ENCODE peak calls at places on chromosomes 2 and 18, in five cellular contexts. One of them, this sample, is unnamed.
A peak's percentile ranks its signal among the peaks of the same experiment; 100 is the strongest.

GRCh38 chr2:75491129-75491753 is 69.5 kb downstream of the EVA1A start:
- DNase-seq in A549: no peak
- DNase-seq in left ventricle myocardium inferior: no peak
- DNase-seq in PC-3: no peak
- DNase-seq in substantia nigra: no peak
- DNase-seq in this sample: no peak

GRCh38 chr2:189076572-189076971 is 102.4 kb downstream of the COL3A1 start:
- DNase-seq in PC-3: peak; percentile 12
- DNase-seq in A549: no peak
- DNase-seq in substantia nigra: no peak
- DNase-seq in left ventricle myocardium inferior: peak; percentile 17
- DNase-seq in this sample: no peak

GRCh38 chr2:224343226-224343625 is 58.7 kb downstream of the FAM124B start:
- DNase-seq in A549: no peak
- DNase-seq in left ventricle myocardium inferior: no peak
- DNase-seq in substantia nigra: no peak
- DNase-seq in PC-3: no peak
- DNase-seq in this sample: no peak

GRCh38 chr2:130756721-130757195 is 1.4 kb downstream of the AMER3 start:
- DNase-seq in left ventricle myocardium inferior: no peak
- DNase-seq in substantia nigra: no peak
- DNase-seq in PC-3: no peak
- DNase-seq in A549: no peak
- DNase-seq in this sample: no peak

GRCh38 chr2:96898636-96899035 is 28.8 kb upstream of the SEMA4C start:
- DNase-seq in PC-3: no peak
- DNase-seq in left ventricle myocardium inferior: no peak
- DNase-seq in substantia nigra: no peak
- DNase-seq in A549: no peak
- DNase-seq in this sample: no peak

GRCh38 chr2:49973917-49974368 is 819.6 kb upstream of the FSHR start:
- DNase-seq in A549: peak; percentile 64
- DNase-seq in left ventricle myocardium inferior: peak; percentile 64
- DNase-seq in PC-3: no peak
- DNase-seq in substantia nigra: peak; percentile 88
- DNase-seq in this sample: peak; percentile 80

GRCh38 chr2:207352978-207353377 is 176.8 kb upstream of the CREB1 start:
- DNase-seq in substantia nigra: peak; percentile 5
- DNase-seq in PC-3: no peak
- DNase-seq in left ventricle myocardium inferior: no peak
- DNase-seq in A549: no peak
- DNase-seq in this sample: peak; percentile 3

GRCh38 chr2:177024760-177025159 is 187.8 kb upstream of the HNRNPA3 start:
- DNase-seq in left ventricle myocardium inferior: no peak
- DNase-seq in A549: no peak
- DNase-seq in substantia nigra: no peak
- DNase-seq in PC-3: no peak
- DNase-seq in this sample: no peak

GRCh38 chr18:1585881-1586488 is 681.3 kb downstream of the ADCYAP1 start:
- DNase-seq in substantia nigra: no peak
- DNase-seq in PC-3: peak; percentile 69
- DNase-seq in left ventricle myocardium inferior: no peak
- DNase-seq in A549: peak; percentile 13
- DNase-seq in this sample: no peak

DNA sequence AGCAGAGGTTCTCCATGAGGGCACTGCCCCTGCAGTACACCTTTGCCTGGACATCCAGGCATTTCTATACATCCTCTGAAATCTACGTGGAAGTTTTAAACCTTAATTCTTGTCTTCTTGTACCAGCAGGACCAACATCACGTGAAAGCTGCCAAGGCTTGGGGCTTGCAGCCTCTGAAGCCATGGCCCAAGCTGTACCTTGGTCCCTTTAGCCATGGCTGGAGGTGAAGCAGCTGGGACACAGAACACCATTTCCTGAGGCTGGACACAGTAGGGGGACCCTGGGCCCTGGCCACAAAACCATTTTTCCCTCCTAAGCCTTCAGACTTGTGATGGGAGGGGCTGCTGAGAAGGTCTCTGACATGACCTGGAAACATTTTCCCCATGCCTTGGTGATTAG is 32.8 kb upstream of the CCDC141 start:
- DNase-seq in PC-3: no peak
- DNase-seq in A549: no peak
- DNase-seq in left ventricle myocardium inferior: no peak
- DNase-seq in substantia nigra: no peak
- DNase-seq in this sample: no peak
- H3K27ac ChIP-seq in PC-3: no peak overlapping the region
- H3K27ac ChIP-seq in A549: no peak overlapping the region
- H3K27ac ChIP-seq in left ventricle myocardium inferior: no peak overlapping the region
- H3K27ac ChIP-seq in substantia nigra: no peak overlapping the region
- H3K27ac ChIP-seq in this sample: no peak overlapping the region

DNA sequence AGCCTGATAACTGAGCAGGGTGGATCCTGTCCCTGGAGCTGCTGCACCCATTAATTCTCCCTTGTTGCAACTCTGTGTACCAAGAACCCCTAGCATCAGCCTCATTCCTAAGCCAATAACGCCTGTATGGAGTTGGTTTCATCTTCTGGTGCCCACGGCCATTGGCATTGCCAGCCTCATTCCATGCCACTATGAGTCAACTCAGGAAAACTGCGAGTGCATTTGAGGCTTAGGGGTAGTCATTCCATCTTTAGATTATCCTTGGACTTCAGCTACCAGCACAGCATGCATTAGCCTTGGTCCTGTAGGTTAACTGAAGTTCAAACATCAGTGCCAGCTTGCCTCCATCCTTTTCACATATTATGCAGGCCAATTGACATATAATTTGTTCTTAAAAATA is 1.4 kb upstream of the TRIM54 start:
- DNase-seq in left ventricle myocardium inferior: no peak
- DNase-seq in substantia nigra: no peak
- DNase-seq in PC-3: no peak
- DNase-seq in A549: no peak
- DNase-seq in this sample: no peak
- H3K27ac ChIP-seq in left ventricle myocardium inferior: peak overlapping the region; percentile 93
- H3K27ac ChIP-seq in substantia nigra: no peak overlapping the region
- H3K27ac ChIP-seq in PC-3: no peak overlapping the region
- H3K27ac ChIP-seq in A549: no peak overlapping the region
- H3K27ac ChIP-seq in this sample: no peak overlapping the region

DNA sequence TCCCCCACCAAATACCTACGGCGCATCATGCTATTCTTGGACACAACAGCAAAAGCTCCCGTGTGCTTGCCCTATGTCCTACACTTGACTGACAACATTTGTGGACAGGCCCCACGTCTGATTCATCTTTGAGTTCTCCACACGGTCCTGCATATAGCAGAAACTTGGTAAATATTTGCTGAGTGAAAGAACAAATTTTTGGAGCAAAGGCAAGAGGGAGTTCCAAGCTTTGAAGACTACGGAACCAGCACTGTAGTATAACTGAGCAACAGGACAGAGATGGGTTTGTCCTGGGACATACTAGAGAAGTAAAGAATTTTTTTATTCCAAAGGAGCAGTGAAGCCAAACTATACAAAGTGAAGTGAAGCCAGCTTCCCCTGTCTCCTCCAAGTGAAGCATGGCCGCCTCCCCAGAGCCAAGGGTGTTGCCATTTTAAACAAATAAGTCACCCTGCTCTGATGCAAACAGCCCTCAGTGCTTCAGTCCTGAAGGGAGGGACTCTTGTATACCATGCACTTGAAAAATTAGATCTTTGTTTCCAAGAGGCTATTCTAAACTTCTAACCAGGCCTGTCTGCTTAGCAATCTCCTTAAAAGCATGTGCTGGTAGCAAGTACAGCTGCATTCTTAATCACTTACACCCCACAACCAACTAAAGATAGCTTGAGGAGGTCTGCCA is 35.9 kb downstream of the SPRED2 start:
- DNase-seq in PC-3: peak; percentile 84
- DNase-seq in A549: peak; percentile 52
- DNase-seq in substantia nigra: no peak
- DNase-seq in left ventricle myocardium inferior: no peak
- DNase-seq in this sample: no peak
- H3K27ac ChIP-seq in PC-3: peak overlapping the region; percentile 94
- H3K27ac ChIP-seq in A549: peak overlapping the region; percentile 51
- H3K27ac ChIP-seq in substantia nigra: no peak overlapping the region
- H3K27ac ChIP-seq in left ventricle myocardium inferior: peak overlapping the region; percentile 1
- H3K27ac ChIP-seq in this sample: no peak overlapping the region

GRCh38 chr2:62852254-62852653 is 146.7 kb downstream of the EHBP1 start:
- DNase-seq in A549: no peak
- DNase-seq in left ventricle myocardium inferior: no peak
- DNase-seq in PC-3: no peak
- DNase-seq in substantia nigra: no peak
- DNase-seq in this sample: no peak
- H3K27ac ChIP-seq in A549: no peak overlapping the region
- H3K27ac ChIP-seq in left ventricle myocardium inferior: no peak overlapping the region
- H3K27ac ChIP-seq in PC-3: no peak overlapping the region
- H3K27ac ChIP-seq in substantia nigra: no peak overlapping the region
- H3K27ac ChIP-seq in this sample: no peak overlapping the region

DNA sequence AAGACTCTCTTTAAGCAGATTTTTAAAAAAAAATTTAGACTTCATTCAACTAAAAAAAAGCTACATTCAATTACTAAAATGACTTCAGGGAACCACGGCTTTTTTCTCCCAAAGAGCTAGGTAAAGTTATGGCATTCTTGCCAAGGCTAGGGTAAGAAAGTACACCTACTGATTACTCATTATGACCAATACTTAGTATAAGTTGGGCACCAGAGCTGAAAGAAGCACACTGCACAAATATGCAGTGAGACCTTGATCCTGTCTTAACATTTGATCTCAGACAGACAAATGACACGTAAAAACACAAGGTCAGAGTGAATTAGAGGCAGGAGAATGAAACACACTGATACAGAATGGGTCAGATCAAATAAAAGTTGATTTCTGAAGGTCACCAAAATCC is 88.7 kb downstream of the THADA start:
- DNase-seq in A549: no peak
- DNase-seq in left ventricle myocardium inferior: no peak
- DNase-seq in substantia nigra: no peak
- DNase-seq in PC-3: peak; percentile 72
- DNase-seq in this sample: no peak
- H3K27ac ChIP-seq in A549: no peak overlapping the region
- H3K27ac ChIP-seq in left ventricle myocardium inferior: no peak overlapping the region
- H3K27ac ChIP-seq in substantia nigra: no peak overlapping the region
- H3K27ac ChIP-seq in PC-3: no peak overlapping the region
- H3K27ac ChIP-seq in this sample: no peak overlapping the region

GRCh38 chr2:20626698-20627471 is 24.0 kb downstream of the HS1BP3 start:
- DNase-seq in substantia nigra: no peak
- DNase-seq in left ventricle myocardium inferior: peak; percentile 15
- DNase-seq in A549: no peak
- DNase-seq in PC-3: no peak
- DNase-seq in this sample: no peak
- H3K27ac ChIP-seq in substantia nigra: peak overlapping the region; percentile 70
- H3K27ac ChIP-seq in left ventricle myocardium inferior: peak overlapping the region; percentile 95
- H3K27ac ChIP-seq in A549: no peak overlapping the region
- H3K27ac ChIP-seq in PC-3: no peak overlapping the region
- H3K27ac ChIP-seq in this sample: peak overlapping the region; percentile 76

GRCh38 chr2:20612835-20613341 is 38.0 kb downstream of the HS1BP3 start:
- DNase-seq in substantia nigra: no peak
- DNase-seq in left ventricle myocardium inferior: no peak
- DNase-seq in A549: no peak
- DNase-seq in PC-3: no peak
- DNase-seq in this sample: no peak

GRCh38 chr2:20615046-20615465 is 35.8 kb downstream of the HS1BP3 start:
- DNase-seq in PC-3: no peak
- DNase-seq in A549: no peak
- DNase-seq in substantia nigra: no peak
- DNase-seq in left ventricle myocardium inferior: peak; percentile 14
- DNase-seq in this sample: no peak

GRCh38 chr2:20615466-20616241 is 35.2 kb downstream of the HS1BP3 start:
- DNase-seq in A549: no peak
- DNase-seq in substantia nigra: no peak
- DNase-seq in left ventricle myocardium inferior: peak; percentile 68
- DNase-seq in PC-3: no peak
- DNase-seq in this sample: no peak

GRCh38 chr2:20613342-20613916 is 37.5 kb downstream of the HS1BP3 start:
- DNase-seq in substantia nigra: no peak
- DNase-seq in PC-3: no peak
- DNase-seq in left ventricle myocardium inferior: peak; percentile 12
- DNase-seq in A549: no peak
- DNase-seq in this sample: no peak

DNA sequence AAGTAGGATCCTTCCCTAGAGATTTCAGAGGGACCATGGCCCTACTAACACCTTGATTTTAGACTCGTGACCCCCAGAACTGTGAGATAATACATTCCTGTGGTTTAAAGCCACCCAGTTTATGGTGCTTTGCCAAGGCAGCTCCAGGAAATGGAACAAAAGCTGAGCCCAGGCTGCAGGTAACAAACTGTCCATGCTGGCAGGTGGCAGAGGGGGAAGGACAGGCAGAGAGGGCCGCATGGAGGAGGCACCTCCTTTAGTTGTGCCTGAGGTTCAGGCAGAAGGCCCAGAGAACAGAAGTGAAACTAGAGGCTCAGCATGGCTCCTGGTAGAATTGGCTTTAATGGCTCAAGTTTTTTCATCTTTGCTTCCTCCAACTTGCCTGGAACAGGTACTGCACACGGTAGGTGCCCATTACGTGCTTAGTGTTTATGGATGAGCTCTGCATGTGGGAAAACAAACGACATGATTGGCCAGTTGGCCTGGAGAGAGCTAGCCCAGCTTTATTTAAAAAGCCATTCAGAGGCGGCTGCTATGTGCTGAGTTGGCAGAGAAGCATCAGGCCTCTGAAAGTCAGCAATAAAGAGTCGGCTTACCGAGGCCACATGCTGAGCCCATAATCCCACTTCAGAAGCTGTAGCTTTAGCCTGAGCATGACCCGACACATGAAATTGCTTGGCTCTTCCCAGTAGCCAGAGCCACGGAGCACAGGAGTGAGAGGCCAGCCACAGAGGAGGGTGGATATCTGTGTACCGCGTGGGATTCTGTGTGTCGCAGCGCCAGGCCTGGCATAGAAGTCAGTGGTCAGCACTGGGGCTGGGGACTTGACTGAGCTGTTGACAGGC is 36.5 kb downstream of the HS1BP3 start:
- DNase-seq in A549: no peak
- DNase-seq in left ventricle myocardium inferior: peak; percentile 32
- DNase-seq in PC-3: peak; percentile 35
- DNase-seq in substantia nigra: peak; percentile 39
- DNase-seq in this sample: no peak
- H3K27ac ChIP-seq in A549: no peak overlapping the region
- H3K27ac ChIP-seq in left ventricle myocardium inferior: peak overlapping the region; percentile 95
- H3K27ac ChIP-seq in PC-3: no peak overlapping the region
- H3K27ac ChIP-seq in substantia nigra: peak overlapping the region; percentile 83
- H3K27ac ChIP-seq in this sample: peak overlapping the region; percentile 96

DNA sequence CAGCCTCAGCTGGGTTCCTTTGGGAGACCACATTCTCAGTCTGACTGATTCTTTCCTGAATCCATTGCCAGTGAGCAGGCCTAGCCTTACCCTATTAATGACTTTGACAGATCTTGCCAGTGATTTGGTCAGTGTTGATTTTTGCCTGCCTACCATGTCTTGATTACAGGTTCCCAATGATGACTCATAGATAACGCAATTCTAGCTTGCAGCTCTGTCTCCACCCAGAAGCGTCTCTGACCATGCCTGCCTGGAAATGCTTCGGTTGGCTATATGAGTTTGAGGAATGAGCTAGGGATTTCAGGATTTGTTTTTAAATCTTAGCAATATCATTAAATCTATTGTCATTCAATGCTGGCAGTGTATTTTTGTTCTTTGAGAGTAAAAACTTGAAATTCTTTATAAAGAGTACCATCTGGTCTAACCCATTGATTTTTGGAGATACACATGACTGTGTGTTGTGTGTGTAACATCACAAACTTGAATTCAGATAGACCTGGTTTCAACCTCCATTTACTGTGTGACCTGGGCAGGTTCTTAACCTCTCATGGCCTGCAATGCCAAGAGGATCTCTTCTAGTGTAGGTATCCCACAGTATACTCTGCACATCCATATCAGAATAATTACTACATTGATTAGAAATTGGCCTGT is 57.0 kb downstream of the CCDC150 start:
- DNase-seq in A549: peak; percentile 70
- DNase-seq in substantia nigra: no peak
- DNase-seq in PC-3: peak; percentile 38
- DNase-seq in left ventricle myocardium inferior: no peak
- DNase-seq in this sample: no peak
- H3K27ac ChIP-seq in A549: peak overlapping the region; percentile 59
- H3K27ac ChIP-seq in substantia nigra: no peak overlapping the region
- H3K27ac ChIP-seq in PC-3: no peak overlapping the region
- H3K27ac ChIP-seq in left ventricle myocardium inferior: no peak overlapping the region
- H3K27ac ChIP-seq in this sample: no peak overlapping the region

This sample was measured in caudate nucleus.